ENCODE peak calls at places on chromosomes 7 and 10, in five cellular contexts. W is K562, K is HCT116, X is SK-N-SH, E is GM12878. L is an unnamed sample.

GRCh38 chr7:81775560-81775959 is 5.7 kb upstream of the HGF start:
- DNase-seq in W (no peak), X (no peak), E (no peak), K (no peak), L (no peak)

GRCh38 chr10:51687296-51687695 is 12.1 kb downstream of the CSTF2T start:
- DNase-seq in X (no peak), K (no peak), E (no peak), W (no peak), L (no peak)

GRCh38 chr7:16755397-16755796 is 1.8 kb downstream of the TSPAN13 start:
- DNase-seq in K (no peak), E (no peak), W (no peak), X (no peak), L (no peak)

GRCh38 chr10:48358162-48358561 is 51.7 kb downstream of the MAPK8 start:
- DNase-seq in K (no peak), E (no peak), X (no peak), W (no peak), L (no peak)

GRCh38 chr7:23205861-23206510 is 24.1 kb downstream of the NUP42 start:
- DNase-seq in W (no peak), K (no peak), E (no peak), X (peak; percentile 41), L (no peak)

GRCh38 chr10:87092861-87093460 is 1.7 kb downstream of the GLUD1 start:
- DNase-seq in X (no peak), E (peak; percentile 42), W (no peak), K (no peak), L (peak; percentile 72)

GRCh38 chr7:54349259-54349658 is 192.9 kb upstream of the VSTM2A start:
- DNase-seq in X (no peak), W (no peak), E (no peak), K (no peak), L (no peak)

GRCh38 chr7:104972510-104972909 is 41.5 kb upstream of the KMT2E start:
- DNase-seq in K (no peak), E (no peak), W (no peak), X (no peak), L (no peak)

GRCh38 chr10:91250341-91250740 is 29.9 kb downstream of the PCGF5 start:
- DNase-seq in W (no peak), K (no peak), E (no peak), X (no peak), L (no peak)

GRCh38 chr10:114995468-114995867 is 57.5 kb downstream of the TRUB1 start:
- DNase-seq in X (no peak), K (no peak), E (no peak), W (no peak), L (no peak)

GRCh38 chr7:43753843-43754242 is 4.6 kb upstream of the BLVRA start:
- DNase-seq in E (no peak), X (no peak), K (no peak), W (no peak), L (no peak)

GRCh38 chr10:85741626-85742300 is 624.8 kb downstream of the GRID1 start:
- DNase-seq in W (no peak), X (no peak), K (no peak), E (peak; percentile 8), L (no peak)

GRCh38 chr10:109866168-109866994 is 56.9 kb downstream of the XPNPEP1 start:
- DNase-seq in K (peak; percentile 6), X (peak; percentile 39), W (peak; percentile 17), E (no peak), L (no peak)

GRCh38 chr7:142438235-142438922 is 180.5 kb upstream of the PRSS58 start:
- DNase-seq in E (no peak), K (peak; percentile 49), X (peak; percentile 61), W (peak; percentile 84), L (no peak)

GRCh38 chr10:14681305-14681704 is 93.4 kb downstream of the FAM107B start:
- DNase-seq in K (no peak), W (no peak), E (no peak), X (no peak), L (no peak)

GRCh38 chr10:74306227-74306982 is 155.4 kb downstream of the ADK start:
- DNase-seq in E (no peak), W (no peak), K (no peak), X (no peak), L (no peak)

GRCh38 chr7:74275401-74275881 is 13.8 kb upstream of the CLIP2 start:
- DNase-seq in X (peak; percentile 77), K (no peak), E (no peak), W (peak; percentile 49), L (no peak)

GRCh38 chr7:15546272-15546792 is 15.5 kb downstream of the AGMO start:
- DNase-seq in X (no peak), K (no peak), E (no peak), W (no peak), L (no peak)

GRCh38 chr10:34252111-34252510 is 563.0 kb downstream of the PARD3 start:
- DNase-seq in K (peak; percentile 28), W (no peak), X (no peak), E (no peak), L (no peak)

GRCh38 chr10:92200564-92200963 is 90.3 kb downstream of the CPEB3 start:
- DNase-seq in K (no peak), E (no peak), W (no peak), X (no peak), L (no peak)

GRCh38 chr7:5375925-5376324 is 47.7 kb downstream of the TNRC18 start:
- DNase-seq in X (no peak), W (no peak), E (no peak), K (no peak), L (no peak)

GRCh38 chr7:140056431-140056830 is 6.3 kb downstream of the PARP12 start:
- DNase-seq in W (no peak), E (no peak), K (no peak), X (no peak), L (no peak)

GRCh38 chr10:24993237-24993958 is 22.6 kb downstream of the ENKUR start:
- DNase-seq in W (no peak), X (no peak), K (no peak), E (no peak), L (no peak)

GRCh38 chr7:20778063-20778721 is 8.5 kb downstream of the SP8 start:
- DNase-seq in W (no peak), K (no peak), E (no peak), X (peak; percentile 88), L (no peak)

GRCh38 chr7:133846203-133846945 is 280.8 kb upstream of the LRGUK start:
- DNase-seq in X (peak; percentile 67), E (no peak), W (no peak), K (no peak), L (no peak)

GRCh38 chr10:113958631-113959382 is 84.9 kb upstream of the ADRB1 start:
- DNase-seq in W (no peak), K (peak; percentile 82), X (no peak), E (no peak), L (no peak)

GRCh38 chr7:99340659-99341058 is 15.0 kb downstream of the ARPC1A start:
- DNase-seq in E (no peak), X (no peak), W (no peak), K (no peak), L (no peak)

GRCh38 chr10:119416855-119417254 is 125.7 kb downstream of the RGS10 start:
- DNase-seq in W (peak; percentile 68), E (peak; percentile 15), X (peak; percentile 80), K (peak; percentile 58), L (peak; percentile 59)

GRCh38 chr7:132783824-132784223 is 207.6 kb upstream of the PLXNA4 start:
- DNase-seq in W (no peak), K (peak; percentile 58), E (no peak), X (no peak), L (no peak)

GRCh38 chr7:43314379-43315158 is 202.1 kb downstream of the HECW1 start:
- DNase-seq in E (no peak), W (no peak), X (no peak), K (no peak), L (peak; percentile 34)

GRCh38 chr7:84040365-84040764 is 154.2 kb downstream of the SEMA3A start:
- DNase-seq in K (no peak), X (no peak), W (no peak), E (no peak), L (no peak)

GRCh38 chr7:9945131-9945530 is 1028.5 kb upstream of the PHF14 start:
- DNase-seq in K (no peak), X (no peak), W (no peak), E (no peak), L (no peak)

GRCh38 chr10:3567291-3567963 is 217.6 kb downstream of the KLF6 start:
- DNase-seq in E (no peak), X (no peak), W (no peak), K (no peak), L (no peak)

GRCh38 chr10:129914960-129915359 is 49.1 kb downstream of the EBF3 start:
- DNase-seq in W (no peak), K (no peak), E (no peak), X (no peak), L (no peak)

GRCh38 chr7:2593036-2593727 is 34.4 kb downstream of the IQCE start:
- DNase-seq in W (no peak), X (no peak), K (no peak), E (no peak), L (no peak)
- TF ChIP-seq JUND in W (no peak), X (no peak), K (no peak), E (no peak), L (no peak)

DNA sequence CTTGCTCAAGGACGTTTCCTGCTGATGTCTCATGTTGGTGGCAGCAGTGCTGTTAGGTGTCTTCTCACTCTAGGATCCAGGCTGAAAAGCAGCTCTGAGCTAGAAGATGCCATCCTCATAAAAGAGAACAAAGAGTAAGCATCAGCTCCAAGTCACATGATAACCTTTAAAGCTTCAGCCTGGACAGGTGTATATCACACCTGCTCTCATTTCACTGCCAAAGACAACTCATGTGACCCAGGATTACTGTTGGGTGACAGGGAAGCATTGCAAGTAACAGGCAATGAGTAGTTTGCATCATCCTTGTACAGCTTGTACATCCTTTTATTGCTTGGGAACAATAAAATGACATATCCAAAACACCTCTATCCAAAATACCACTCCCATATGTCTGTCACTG is 423.4 kb upstream of the DPP6 start:
- DNase-seq in K (no peak), X (no peak), W (no peak), E (no peak), L (no peak)
- TF ChIP-seq JUND in K (no peak), X (no peak), W (no peak), E (no peak), L (no peak)

GRCh38 chr7:21908746-21909145 is 37.0 kb downstream of the CDCA7L start:
- DNase-seq in E (no peak), X (no peak), K (no peak), W (no peak), L (no peak)
- TF ChIP-seq JUND in E (no peak), X (no peak), K (no peak), W (no peak), L (no peak)

GRCh38 chr10:82190432-82191260 is 315.7 kb downstream of the NRG3 start:
- DNase-seq in K (no peak), X (no peak), E (no peak), W (no peak), L (no peak)
- TF ChIP-seq JUND in K (no peak), X (peak; percentile 31), E (no peak), W (no peak), L (no peak)

L was measured in T47D.